ENCODE peak calls at places on chromosomes 7 and 10, in ten cellular contexts. D, L, A, G, K, X, H, C, M and O are unnamed samples.
A peak's percentile ranks its signal among the peaks of the same experiment; 100 is the strongest.

GRCh38 chr10:42952358-42952757 is 124.5 kb upstream of the RET start:
- DNase-seq in D (no peak), L (no peak), A (no peak), G (peak; percentile 93), K (no peak), X (peak; percentile 54), H (peak; percentile 26), C (no peak), M (peak; percentile 53), O (no peak)

GRCh38 chr10:83961620-83962019 is 177.7 kb upstream of the GHITM start:
- DNase-seq in D (no peak), L (no peak), A (no peak), G (no peak), K (no peak), X (no peak), H (no peak), C (no peak), M (no peak), O (no peak)

GRCh38 chr7:46933596-46933995 is 648.3 kb downstream of the TNS3 start:
- DNase-seq in D (peak; percentile 73), L (no peak), A (no peak), G (no peak), K (no peak), X (no peak), H (peak; percentile 71), C (no peak), M (no peak), O (no peak)

GRCh38 chr10:70267161-70267933 is 16.5 kb downstream of the NPFFR1 start:
- DNase-seq in D (peak; percentile 78), L (no peak), A (no peak), G (peak; percentile 68), K (peak; percentile 41), X (no peak), H (peak; percentile 98), C (no peak), M (no peak), O (no peak)

GRCh38 chr7:1567082-1567771 is 2.6 kb downstream of the PSMG3 start:
- DNase-seq in D (no peak), L (no peak), A (no peak), G (peak; percentile 63), K (no peak), X (peak; percentile 75), H (peak; percentile 94), C (no peak), M (no peak), O (peak; percentile 84)

GRCh38 chr7:40571796-40572195 is 437.0 kb downstream of the SUGCT start:
- DNase-seq in D (peak; percentile 73), L (no peak), A (no peak), G (peak; percentile 55), K (no peak), X (no peak), H (peak; percentile 86), C (no peak), M (no peak), O (no peak)

GRCh38 chr7:149156898-149157297 is 9.6 kb downstream of the ZNF398 start:
- DNase-seq in D (no peak), L (no peak), A (no peak), G (no peak), K (peak; percentile 44), X (no peak), H (no peak), C (no peak), M (no peak), O (no peak)

GRCh38 chr7:25495342-25495855 is 267.1 kb upstream of the NPVF start:
- DNase-seq in D (no peak), L (no peak), A (no peak), G (no peak), K (no peak), X (no peak), H (no peak), C (no peak), M (no peak), O (no peak)

GRCh38 chr10:47401874-47402645 is 18.0 kb upstream of the ZNF488 start:
- DNase-seq in D (no peak), L (no peak), A (no peak), G (no peak), K (no peak), X (no peak), H (no peak), C (no peak), M (peak; percentile 49), O (no peak)

GRCh38 chr10:122089343-122090015 is 100.5 kb downstream of the TACC2 start:
- DNase-seq in D (no peak), L (no peak), A (no peak), G (no peak), K (no peak), X (no peak), H (no peak), C (no peak), M (no peak), O (no peak)

GRCh38 chr7:129258649-129259389 is 34.0 kb downstream of the AHCYL2 start:
- DNase-seq in D (no peak), L (peak; percentile 7), A (no peak), G (peak; percentile 77), K (no peak), X (no peak), H (no peak), C (no peak), M (no peak), O (no peak)

GRCh38 chr7:415646-416525 is 103.8 kb downstream of the PDGFA start:
- DNase-seq in D (no peak), L (no peak), A (no peak), G (no peak), K (no peak), X (peak; percentile 33), H (no peak), C (no peak), M (no peak), O (no peak)

GRCh38 chr7:116212859-116213258 is 2.5 kb downstream of the TES start:
- DNase-seq in D (peak; percentile 77), L (no peak), A (no peak), G (no peak), K (no peak), X (no peak), H (peak; percentile 69), C (no peak), M (no peak), O (no peak)

GRCh38 chr7:96297873-96298272 is 24.0 kb downstream of the SLC25A13 start:
- DNase-seq in D (no peak), L (no peak), A (no peak), G (no peak), K (no peak), X (no peak), H (no peak), C (peak; percentile 79), M (no peak), O (no peak)

GRCh38 chr10:73218466-73219191 is 28.4 kb downstream of the DNAJC9 start:
- DNase-seq in D (peak; percentile 54), L (no peak), A (no peak), G (no peak), K (peak; percentile 39), X (no peak), H (peak; percentile 47), C (no peak), M (no peak), O (no peak)

GRCh38 chr7:146606628-146607027 is 490.0 kb downstream of the CNTNAP2 start:
- DNase-seq in D (no peak), L (no peak), A (no peak), G (no peak), K (no peak), X (no peak), H (no peak), C (no peak), M (no peak), O (no peak)

GRCh38 chr7:68015565-68016532 is 1019.2 kb downstream of the TYW1 start:
- DNase-seq in D (no peak), L (no peak), A (no peak), G (no peak), K (no peak), X (no peak), H (no peak), C (no peak), M (no peak), O (no peak)

GRCh38 chr10:35000936-35001335 is 89.2 kb downstream of the CUL2 start:
- DNase-seq in D (peak; percentile 57), L (no peak), A (no peak), G (peak; percentile 39), K (no peak), X (no peak), H (no peak), C (no peak), M (no peak), O (no peak)

GRCh38 chr7:127578711-127579275 is 6.6 kb downstream of the GCC1 start:
- DNase-seq in D (no peak), L (no peak), A (no peak), G (no peak), K (no peak), X (no peak), H (no peak), C (no peak), M (no peak), O (no peak)

GRCh38 chr10:101892782-101893391 is 49.3 kb upstream of the KCNIP2 start:
- DNase-seq in D (no peak), L (no peak), A (no peak), G (no peak), K (no peak), X (no peak), H (peak; percentile 43), C (no peak), M (no peak), O (no peak)

GRCh38 chr10:6348091-6348862 is 145.5 kb downstream of the PFKFB3 start:
- DNase-seq in D (peak; percentile 4), L (peak; percentile 92), A (peak; percentile 80), G (no peak), K (peak; percentile 92), X (peak; percentile 79), H (peak; percentile 64), C (peak; percentile 21), M (no peak), O (no peak)

GRCh38 chr7:22375359-22376048 is 18.6 kb upstream of the RAPGEF5 start:
- DNase-seq in D (no peak), L (no peak), A (no peak), G (peak; percentile 31), K (no peak), X (no peak), H (peak; percentile 61), C (no peak), M (no peak), O (no peak)

GRCh38 chr7:32858648-32859047 is 32.9 kb downstream of the KBTBD2 start:
- DNase-seq in D (no peak), L (no peak), A (no peak), G (no peak), K (no peak), X (no peak), H (no peak), C (no peak), M (no peak), O (no peak)

GRCh38 chr7:147415991-147416390 is 1174.6 kb upstream of the C7orf33 start:
- DNase-seq in D (no peak), L (no peak), A (no peak), G (no peak), K (no peak), X (no peak), H (no peak), C (no peak), M (no peak), O (no peak)

GRCh38 chr10:9814285-9814866 is 1203.3 kb upstream of the CELF2 start:
- DNase-seq in D (no peak), L (no peak), A (no peak), G (no peak), K (no peak), X (no peak), H (peak; percentile 50), C (no peak), M (no peak), O (no peak)